ENCODE peak calls at places on chromosomes 13 and 19, in nine cellular contexts. H, M, A, R, F, S, I, N and P are unnamed samples.

GRCh38 chr19:19490247-19490968 is 24.9 kb downstream of the TSSK6 start:
- DNase-seq in H (no peak), M (peak; percentile 68), A (no peak), R (peak; percentile 83), F (peak; percentile 72), S (peak; percentile 53), I (peak; percentile 85), N (peak; percentile 78), P (peak; percentile 18)

GRCh38 chr19:28887920-28888618 is 324.9 kb downstream of the UQCRFS1 start:
- DNase-seq in H (no peak), M (no peak), A (no peak), R (no peak), F (no peak), S (no peak), I (no peak), N (no peak), P (no peak)

GRCh38 chr19:38388310-38389100 is at the start of gene SPRED3:
- DNase-seq in H (no peak), M (no peak), A (no peak), R (peak; percentile 74), F (no peak), S (no peak), I (no peak), N (no peak), P (no peak)

GRCh38 chr13:97853550-97853949 is 99.9 kb upstream of the IPO5 start:
- DNase-seq in H (no peak), M (no peak), A (peak; percentile 21), R (no peak), F (no peak), S (no peak), I (no peak), N (no peak), P (no peak)

GRCh38 chr13:49667773-49668172 is 23.5 kb downstream of the EBPL start:
- DNase-seq in H (no peak), M (no peak), A (no peak), R (no peak), F (no peak), S (no peak), I (no peak), N (no peak), P (no peak)

GRCh38 chr19:11268783-11269267 is 6.5 kb upstream of the DOCK6 start:
- DNase-seq in H (no peak), M (peak; percentile 61), A (peak; percentile 24), R (no peak), F (no peak), S (no peak), I (peak; percentile 93), N (no peak), P (no peak)

GRCh38 chr19:34692541-34692940 is 15.1 kb downstream of the ZNF302 start:
- DNase-seq in H (no peak), M (no peak), A (no peak), R (no peak), F (no peak), S (no peak), I (no peak), N (no peak), P (no peak)

GRCh38 chr13:41610426-41610825 is 153.1 kb downstream of the RGCC start:
- DNase-seq in H (no peak), M (peak; percentile 94), A (peak; percentile 88), R (no peak), F (no peak), S (no peak), I (peak; percentile 45), N (no peak), P (peak; percentile 12)

GRCh38 chr19:5880604-5881078 is 10.3 kb upstream of the FUT5 start:
- DNase-seq in H (no peak), M (peak; percentile 62), A (peak; percentile 44), R (no peak), F (no peak), S (no peak), I (peak; percentile 75), N (no peak), P (no peak)

GRCh38 chr19:9171393-9171991 is 7.3 kb upstream of the OR7D2 start:
- DNase-seq in H (no peak), M (no peak), A (peak; percentile 3), R (no peak), F (no peak), S (no peak), I (no peak), N (no peak), P (no peak)

GRCh38 chr13:20923272-20923671 is 20.7 kb upstream of the XPO4 start:
- DNase-seq in H (no peak), M (no peak), A (no peak), R (no peak), F (no peak), S (no peak), I (no peak), N (no peak), P (no peak)

GRCh38 chr13:94660695-94661324 is 51.5 kb downstream of the SOX21 start:
- DNase-seq in H (peak; percentile 18), M (no peak), A (no peak), R (no peak), F (no peak), S (no peak), I (no peak), N (no peak), P (no peak)

GRCh38 chr19:11534538-11534937 is 4.1 kb upstream of the CNN1 start:
- DNase-seq in H (no peak), M (no peak), A (no peak), R (no peak), F (no peak), S (no peak), I (no peak), N (no peak), P (no peak)

GRCh38 chr13:45341799-45342584 is 1.0 kb upstream of the TPT1 start:
- DNase-seq in H (no peak), M (no peak), A (peak; percentile 35), R (no peak), F (no peak), S (no peak), I (no peak), N (no peak), P (no peak)

GRCh38 chr19:29293292-29293691 is 80.3 kb upstream of the UQCRFS1 start:
- DNase-seq in H (no peak), M (no peak), A (no peak), R (peak; percentile 73), F (no peak), S (no peak), I (no peak), N (no peak), P (no peak)

GRCh38 chr13:75076476-75076875 is 405.5 kb downstream of the TBC1D4 start:
- DNase-seq in H (no peak), M (no peak), A (no peak), R (no peak), F (no peak), S (no peak), I (no peak), N (no peak), P (no peak)